ENCODE peak calls at places on chromosomes 16 and 17, in four cellular contexts. F is upper lobe of right lung, N is mucosa of descending colon, W is thoracic aorta. R is an unnamed sample. For H3K9me3, the result is how much of the 10 kb centered on the place peaks cover.

GRCh38 chr16:66382171-66382965 is 15.9 kb downstream of the CDH5 start:
- DNase-seq in F (no peak), N (no peak), W (no peak), R (no peak)

GRCh38 chr17:45366049-45366448 is 49.2 kb upstream of the MAP3K14 start:
- DNase-seq in F (peak), N (no peak), W (no peak), R (no peak)

GRCh38 chr16:66483689-66484452 is 56.8 kb downstream of the BEAN1 start:
- DNase-seq in F (peak), N (peak), W (no peak), R (peak)

GRCh38 chr16:79601978-79602609 is 1.6 kb upstream of the MAF start:
- DNase-seq in F (peak), N (peak), W (peak), R (peak)

GRCh38 chr17:73349138-73349537 is 37.3 kb upstream of the CDC42EP4 start:
- DNase-seq in F (no peak), N (no peak), W (no peak), R (no peak)

GRCh38 chr17:38942641-38943040 is 17.2 kb downstream of the LASP1NB start:
- DNase-seq in F (no peak), N (no peak), W (no peak), R (no peak)

GRCh38 chr17:65485388-65486299 is 75.8 kb downstream of the AXIN2 start:
- DNase-seq in F (peak), N (no peak), W (peak), R (no peak)

GRCh38 chr17:58572846-58573245 is 58.4 kb upstream of the MTMR4 start:
- DNase-seq in F (no peak), N (no peak), W (no peak), R (no peak)

GRCh38 chr16:16861546-16861945 is 482.6 kb downstream of the NPIPA7 start:
- DNase-seq in F (no peak), N (peak), W (no peak), R (peak)

GRCh38 chr17:63639125-63639524 is 16.9 kb downstream of the MAP3K3 start:
- DNase-seq in F (no peak), N (no peak), W (no peak), R (no peak)

GRCh38 chr17:1965556-1966273 is 59.4 kb downstream of the RTN4RL1 start:
- DNase-seq in F (no peak), N (no peak), W (no peak), R (no peak)

GRCh38 chr17:82079001-82079677 is 13.5 kb upstream of the DUS1L start:
- DNase-seq in F (no peak), N (no peak), W (no peak), R (no peak)

GRCh38 chr16:58426095-58426494 is 33.8 kb downstream of the GINS3 start:
- DNase-seq in F (no peak), N (peak), W (no peak), R (no peak)

GRCh38 chr16:86355538-86355937 is 154.8 kb upstream of the FOXF1 start:
- DNase-seq in F (no peak), N (no peak), W (no peak), R (no peak)

GRCh38 chr16:17520567-17520966 is 49.8 kb upstream of the XYLT1 start:
- DNase-seq in F (no peak), N (no peak), W (no peak), R (no peak)

GRCh38 chr17:19263621-19264010 is 26.4 kb downstream of the EPN2 start:
- DNase-seq in F (no peak), N (no peak), W (peak), R (no peak)

GRCh38 chr17:20315321-20315720 is 152.0 kb downstream of the LGALS9B start:
- DNase-seq in F (no peak), N (no peak), W (no peak), R (no peak)

GRCh38 chr16:62370445-62370844 is 334.2 kb upstream of the CDH8 start:
- DNase-seq in F (no peak), N (no peak), W (no peak), R (no peak)

GRCh38 chr17:17443173-17443572 is 33.6 kb upstream of the MED9 start:
- DNase-seq in F (no peak), N (no peak), W (no peak), R (no peak)

GRCh38 chr17:59733697-59734096 is 26.2 kb downstream of the VMP1 start:
- DNase-seq in F (no peak), N (no peak), W (no peak), R (no peak)

GRCh38 chr17:5581655-5582054 is 2.7 kb downstream of the NLRP1 start:
- DNase-seq in F (no peak), N (no peak), W (no peak), R (no peak)

GRCh38 chr16:55563797-55564196 is 2.7 kb upstream of the CAPNS2 start:
- DNase-seq in F (no peak), N (no peak), W (no peak), R (no peak)

GRCh38 chr17:81961087-81961514 is at the start of gene NOTUM:
- DNase-seq in F (no peak), N (no peak), W (no peak), R (no peak)

GRCh38 chr16:84532299-84532724 is 27.9 kb upstream of the MEAK7 start:
- DNase-seq in F (no peak), N (no peak), W (peak), R (no peak)

GRCh38 chr17:77076046-77076882 is 64.5 kb upstream of the SEC14L1 start:
- DNase-seq in F (no peak), N (no peak), W (no peak), R (no peak)

GRCh38 chr17:16534236-16534635 is 34.8 kb downstream of the ZNF287 start:
- DNase-seq in F (no peak), N (no peak), W (no peak), R (no peak)

GRCh38 chr17:17126131-17127110 is 79.7 kb downstream of the PLD6 start:
- DNase-seq in F (no peak), N (no peak), W (no peak), R (no peak)

GRCh38 chr17:28749516-28750177 is 5.8 kb downstream of the TRAF4 start:
- DNase-seq in F (peak), N (no peak), W (no peak), R (no peak)

GRCh38 chr16:65754799-65755691 is 611.4 kb upstream of the CDH5 start:
- DNase-seq in F (no peak), N (peak), W (no peak), R (no peak)

DNA sequence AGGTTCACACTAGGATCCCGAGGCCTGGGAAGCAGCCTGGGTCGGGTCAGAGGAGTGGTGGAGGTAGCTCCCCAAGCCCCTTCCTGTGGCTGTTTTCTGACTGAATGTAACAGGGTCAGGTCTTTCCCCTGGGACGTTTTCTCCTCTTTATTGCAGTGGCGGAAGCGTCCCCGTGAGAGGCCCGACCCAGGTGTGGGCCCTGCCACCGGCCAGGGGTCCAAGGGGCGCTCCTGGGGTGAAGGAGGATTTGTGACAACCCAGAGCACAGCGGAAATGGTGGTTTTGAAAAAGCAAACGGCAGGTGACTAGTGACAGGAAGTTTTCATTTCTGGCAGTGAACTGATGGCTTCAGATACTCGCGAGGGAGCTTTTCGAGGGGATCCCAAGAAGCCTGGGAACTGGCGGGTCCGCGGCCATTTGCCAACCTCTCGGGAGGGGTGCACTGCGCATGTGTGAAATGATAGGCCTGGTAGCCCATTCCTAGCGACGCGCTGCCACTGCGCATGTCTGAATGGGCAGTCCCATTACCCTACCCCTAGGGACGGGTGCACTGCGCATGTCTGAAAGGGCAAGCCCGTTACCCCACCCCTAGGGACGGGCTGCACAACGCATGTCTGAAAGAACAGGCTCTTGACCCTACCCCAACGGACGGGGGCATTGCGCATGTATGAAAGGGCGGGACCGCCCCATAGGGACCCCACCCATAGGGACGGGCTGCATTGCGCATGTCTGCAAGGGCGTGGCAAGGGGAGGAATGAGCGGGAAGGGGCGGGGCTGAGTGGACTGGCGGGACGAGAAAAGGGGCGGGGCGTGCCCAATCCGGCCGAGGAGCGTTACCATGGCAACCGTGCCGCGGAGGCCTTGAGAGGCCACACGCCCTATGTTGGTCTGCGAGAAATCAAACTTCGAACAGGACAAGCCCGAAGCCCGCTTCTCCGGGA is 1747.9 kb downstream of the TP53TG3F start:
- DNase-seq in F (peak), N (no peak), W (no peak), R (no peak)
- H3K9me3 ChIP-seq in F (under half), N (under half), W (under half), R (under half)

DNA sequence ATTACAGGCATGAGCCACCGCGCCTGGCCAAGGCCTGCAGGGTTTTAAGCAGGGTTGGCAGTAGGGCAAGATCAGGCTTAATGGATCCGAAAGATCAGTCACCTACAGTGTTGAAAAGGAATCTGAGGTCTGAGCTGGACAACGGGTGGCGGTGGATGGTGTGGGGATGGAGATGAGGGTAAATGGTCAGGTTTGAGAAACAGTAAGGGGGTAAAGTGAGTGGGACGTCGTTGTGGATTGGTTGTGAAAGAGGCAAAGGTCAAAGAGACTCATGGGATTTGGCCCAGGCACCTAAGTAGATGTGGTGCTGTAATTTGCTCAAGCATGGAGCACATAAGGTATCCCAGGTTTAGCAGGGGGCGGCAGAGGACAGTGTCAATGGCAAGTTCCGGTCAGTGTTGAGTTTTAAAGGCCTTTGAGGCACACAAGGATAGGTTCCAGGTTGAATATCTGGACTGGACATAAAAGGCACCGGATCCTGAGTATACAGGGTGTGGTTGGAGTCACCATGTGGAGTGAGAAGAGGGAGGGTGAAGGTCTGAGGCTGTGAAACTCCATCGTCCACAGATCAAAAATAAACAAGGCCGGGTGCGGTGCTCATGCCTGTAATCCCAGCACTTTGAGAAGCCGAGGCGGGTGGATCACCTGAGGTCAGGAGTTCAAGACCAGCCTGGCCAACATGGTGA is 1.1 kb upstream of the SLC16A5 start:
- DNase-seq in F (no peak), N (peak), W (no peak), R (no peak)
- H3K9me3 ChIP-seq in F (under half), N (under half), W (under half), R (under half)

GRCh38 chr16:89230210-89230609 is 12.7 kb downstream of the ZNF778 start:
- DNase-seq in F (no peak), N (no peak), W (no peak), R (no peak)
- H3K9me3 ChIP-seq in F (under half), N (under half), W (under half), R (under half)

DNA sequence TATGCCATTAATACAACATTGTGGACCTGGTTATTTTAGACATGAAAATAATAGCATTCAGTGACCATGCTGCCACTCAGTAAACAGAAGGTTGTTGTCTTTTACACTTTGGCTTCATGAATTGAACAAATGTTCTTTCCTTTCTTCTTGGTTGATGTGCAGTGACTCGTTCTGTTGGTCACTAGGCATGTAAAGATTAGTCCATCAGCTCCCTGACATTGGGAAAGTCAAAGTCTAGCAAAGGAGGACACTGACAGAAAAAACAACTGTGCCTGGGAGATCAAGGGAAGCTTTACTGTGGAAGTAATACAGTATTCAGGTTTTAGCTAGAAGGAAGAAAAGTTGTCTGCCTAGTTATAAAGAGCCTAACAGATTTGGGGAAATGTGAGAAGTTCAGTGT is 6.9 kb downstream of the KCNJ16 start:
- DNase-seq in F (no peak), N (no peak), W (no peak), R (no peak)
- H3K9me3 ChIP-seq in F (under half), N (under half), W (under half), R (under half)

GRCh38 chr17:27082775-27083154 is 211.1 kb upstream of the WSB1 start:
- DNase-seq in F (no peak), N (no peak), W (no peak), R (no peak)
- H3K9me3 ChIP-seq in F (under half), N (under half), W (under half), R (under half)

GRCh38 chr16:35687071-35687470 is 2227.7 kb downstream of the TP53TG3F start:
- DNase-seq in F (no peak), N (no peak), W (no peak), R (no peak)
- H3K9me3 ChIP-seq in F (under half), N (half or more), W (under half), R (under half)

GRCh38 chr17:6780886-6781285 is 4.9 kb downstream of the FBXO39 start:
- DNase-seq in F (no peak), N (no peak), W (no peak), R (no peak)
- H3K9me3 ChIP-seq in F (under half), N (under half), W (under half), R (under half)

R was measured in T-helper 17 cell.